ENCODE peak calls at places on chromosomes 5 and 9, in ten cellular contexts. H, V, D, J, A, O, T, B, Z and L are unnamed samples.

GRCh38 chr9:90012825-90013425 is 408.1 kb downstream of the GADD45G start:
- DNase-seq in H (no peak), V (no peak), D (no peak), J (no peak), A (no peak), O (no peak), T (no peak), B (no peak), Z (no peak), L (no peak)

GRCh38 chr5:9657819-9658218 is 27.7 kb upstream of the TAS2R1 start:
- DNase-seq in H (no peak), V (no peak), D (no peak), J (no peak), A (no peak), O (no peak), T (no peak), B (no peak), Z (no peak), L (no peak)

GRCh38 chr9:77839459-77840140 is 191.5 kb upstream of the GNA14 start:
- DNase-seq in H (no peak), V (no peak), D (no peak), J (no peak), A (no peak), O (no peak), T (no peak), B (no peak), Z (no peak), L (no peak)

GRCh38 chr9:3138236-3139229 is 294.6 kb upstream of the PUM3 start:
- DNase-seq in H (no peak), V (no peak), D (no peak), J (no peak), A (no peak), O (no peak), T (no peak), B (no peak), Z (no peak), L (no peak)

GRCh38 chr5:109411627-109412026 is 1.9 kb upstream of the PJA2 start:
- DNase-seq in H (no peak), V (peak), D (no peak), J (no peak), A (no peak), O (no peak), T (peak), B (no peak), Z (no peak), L (peak)

GRCh38 chr5:87116821-87117512 is 150.7 kb upstream of the RASA1 start:
- DNase-seq in H (no peak), V (no peak), D (no peak), J (no peak), A (no peak), O (no peak), T (no peak), B (no peak), Z (peak), L (no peak)

GRCh38 chr9:89442981-89443817 is 54.7 kb downstream of the SEMA4D start:
- DNase-seq in H (peak), V (no peak), D (no peak), J (no peak), A (no peak), O (no peak), T (no peak), B (no peak), Z (peak), L (no peak)

GRCh38 chr5:51389326-51389581 is 6.0 kb downstream of the ISL1 start:
- DNase-seq in H (peak), V (no peak), D (no peak), J (no peak), A (no peak), O (no peak), T (no peak), B (no peak), Z (no peak), L (no peak)

GRCh38 chr5:34412769-34413168 is 243.4 kb upstream of the RAI14 start:
- DNase-seq in H (no peak), V (no peak), D (no peak), J (no peak), A (no peak), O (no peak), T (peak), B (no peak), Z (no peak), L (no peak)

GRCh38 chr5:157459715-157460599 is at the start of gene NIPAL4:
- DNase-seq in H (no peak), V (no peak), D (peak), J (peak), A (no peak), O (no peak), T (no peak), B (no peak), Z (peak), L (no peak)

GRCh38 chr9:84435902-84436301 is 95.3 kb upstream of the SLC28A3 start:
- DNase-seq in H (no peak), V (no peak), D (no peak), J (no peak), A (no peak), O (no peak), T (no peak), B (no peak), Z (no peak), L (no peak)

GRCh38 chr9:108609227-108609894 is 246.4 kb downstream of the ACTL7B start:
- DNase-seq in H (no peak), V (peak), D (peak), J (no peak), A (no peak), O (no peak), T (no peak), B (no peak), Z (no peak), L (no peak)

GRCh38 chr9:87685871-87686519 is 39.9 kb upstream of the CTSL start:
- DNase-seq in H (no peak), V (no peak), D (no peak), J (no peak), A (no peak), O (no peak), T (no peak), B (no peak), Z (no peak), L (no peak)

GRCh38 chr9:122364783-122365150 is 6.1 kb upstream of the PTGS1 start:
- DNase-seq in H (no peak), V (peak), D (no peak), J (peak), A (no peak), O (no peak), T (no peak), B (no peak), Z (no peak), L (no peak)

GRCh38 chr9:113274474-113275146 is 762 bp downstream of the CDC26 start:
- DNase-seq in H (no peak), V (no peak), D (peak), J (no peak), A (peak), O (peak), T (no peak), B (no peak), Z (peak), L (no peak)

GRCh38 chr5:181167814-181168488 is 20.6 kb downstream of the OR2V2 start:
- DNase-seq in H (no peak), V (no peak), D (peak), J (no peak), A (peak), O (peak), T (no peak), B (no peak), Z (peak), L (no peak)